ENCODE peak calls at places on chromosome 15, in four cellular contexts. One of them, this sample, is unnamed.

GRCh38 chr15:88423331-88423730 is 43.9 kb downstream of the MRPL46 start:
- DNase-seq in globus pallidus: no peak
- DNase-seq in type B pancreatic cell: no peak
- DNase-seq in kidney epithelial cell: no peak
- DNase-seq in this sample: no peak

GRCh38 chr15:75195122-75195765 is 6.4 kb upstream of the C15orf39 start:
- DNase-seq in kidney epithelial cell: no peak
- DNase-seq in globus pallidus: peak; percentile 36
- DNase-seq in type B pancreatic cell: no peak
- DNase-seq in this sample: no peak

GRCh38 chr15:78976691-78977090 is 31.8 kb upstream of the CTSH start:
- DNase-seq in globus pallidus: no peak
- DNase-seq in type B pancreatic cell: no peak
- DNase-seq in kidney epithelial cell: no peak
- DNase-seq in this sample: no peak

GRCh38 chr15:42918047-42918446 is 2.5 kb downstream of the TTBK2 start:
- DNase-seq in type B pancreatic cell: no peak
- DNase-seq in globus pallidus: no peak
- DNase-seq in kidney epithelial cell: no peak
- DNase-seq in this sample: no peak

GRCh38 chr15:61528590-61528929 is 299.5 kb upstream of the RORA start:
- DNase-seq in globus pallidus: no peak
- DNase-seq in type B pancreatic cell: no peak
- DNase-seq in kidney epithelial cell: no peak
- DNase-seq in this sample: no peak

GRCh38 chr15:93072440-93073394 is 16.3 kb downstream of the RGMA start:
- DNase-seq in kidney epithelial cell: no peak
- DNase-seq in globus pallidus: no peak
- DNase-seq in type B pancreatic cell: peak; percentile 91
- DNase-seq in this sample: no peak

GRCh38 chr15:81011593-81011992 is 10.9 kb downstream of the TLNRD1 start:
- DNase-seq in globus pallidus: no peak
- DNase-seq in kidney epithelial cell: no peak
- DNase-seq in type B pancreatic cell: no peak
- DNase-seq in this sample: no peak

GRCh38 chr15:96336045-96336642 is 5.6 kb downstream of the NR2F2 start:
- DNase-seq in type B pancreatic cell: no peak
- DNase-seq in kidney epithelial cell: no peak
- DNase-seq in globus pallidus: no peak
- DNase-seq in this sample: no peak

GRCh38 chr15:35019401-35020327 is 31.6 kb upstream of the ZNF770 start:
- DNase-seq in kidney epithelial cell: no peak
- DNase-seq in globus pallidus: no peak
- DNase-seq in type B pancreatic cell: no peak
- DNase-seq in this sample: peak; percentile 21

GRCh38 chr15:101252836-101253235 is 988 bp upstream of the CHSY1 start:
- DNase-seq in type B pancreatic cell: no peak
- DNase-seq in kidney epithelial cell: no peak
- DNase-seq in globus pallidus: no peak
- DNase-seq in this sample: no peak

GRCh38 chr15:72732554-72732953 is 46.5 kb downstream of the BBS4 start:
- DNase-seq in kidney epithelial cell: no peak
- DNase-seq in globus pallidus: no peak
- DNase-seq in type B pancreatic cell: no peak
- DNase-seq in this sample: no peak

GRCh38 chr15:69929905-69930630 is 167.6 kb downstream of the TLE3 start:
- DNase-seq in type B pancreatic cell: no peak
- DNase-seq in globus pallidus: no peak
- DNase-seq in kidney epithelial cell: no peak
- DNase-seq in this sample: no peak

GRCh38 chr15:88610756-88611231 is 10.3 kb upstream of the AEN start:
- DNase-seq in kidney epithelial cell: no peak
- DNase-seq in globus pallidus: no peak
- DNase-seq in type B pancreatic cell: no peak
- DNase-seq in this sample: no peak

GRCh38 chr15:77898811-77899730 is 178.4 kb downstream of the TBC1D2B start:
- DNase-seq in kidney epithelial cell: no peak
- DNase-seq in globus pallidus: no peak
- DNase-seq in type B pancreatic cell: no peak
- DNase-seq in this sample: no peak

GRCh38 chr15:101509279-101509678 is 19.8 kb upstream of the PCSK6 start:
- DNase-seq in type B pancreatic cell: no peak
- DNase-seq in kidney epithelial cell: no peak
- DNase-seq in globus pallidus: no peak
- DNase-seq in this sample: no peak

GRCh38 chr15:38846351-38846750 is 281.7 kb upstream of the RASGRP1 start:
- DNase-seq in kidney epithelial cell: no peak
- DNase-seq in type B pancreatic cell: no peak
- DNase-seq in globus pallidus: no peak
- DNase-seq in this sample: no peak

GRCh38 chr15:73771380-73772095 is 18.4 kb upstream of the INSYN1 start:
- DNase-seq in kidney epithelial cell: no peak
- DNase-seq in type B pancreatic cell: no peak
- DNase-seq in globus pallidus: no peak
- DNase-seq in this sample: no peak

This sample was measured in keratinocyte.